ENCODE peak calls at places on chromosomes 6 and 20, in five cellular contexts. H, A, W, E and L are unnamed samples.

GRCh38 chr6:160132297-160132637 is 10.7 kb downstream of the SLC22A1 start:
- DNase-seq in H (no peak), E (no peak), A (no peak), W (no peak), L (no peak)

GRCh38 chr6:97052152-97052787 is 127.7 kb downstream of the KLHL32 start:
- DNase-seq in E (no peak), A (no peak), W (no peak), H (no peak), L (no peak)

GRCh38 chr6:30258204-30258603 is 45.0 kb upstream of the TRIM26 start:
- DNase-seq in A (peak; percentile 7), E (no peak), H (no peak), W (no peak), L (no peak)

GRCh38 chr6:135586844-135587243 is 89.3 kb upstream of the AHI1 start:
- DNase-seq in W (no peak), A (no peak), E (no peak), H (peak; percentile 57), L (no peak)

GRCh38 chr6:3960754-3961361 is 111.7 kb downstream of the FAM50B start:
- DNase-seq in W (no peak), H (no peak), A (no peak), E (no peak), L (no peak)

GRCh38 chr20:835220-836045 is 1.9 kb downstream of the FAM110A start:
- DNase-seq in A (no peak), H (no peak), W (peak; percentile 63), E (peak; percentile 55), L (no peak)

GRCh38 chr20:31260326-31260932 is 3.0 kb downstream of the DEFB115 start:
- DNase-seq in W (no peak), E (no peak), A (peak; percentile 64), H (no peak), L (peak; percentile 63)

GRCh38 chr6:142446576-142446975 is 144.8 kb downstream of the ADGRG6 start:
- DNase-seq in E (no peak), H (no peak), A (no peak), W (no peak), L (no peak)

GRCh38 chr20:957544-957943 is 41.4 kb upstream of the ANGPT4 start:
- DNase-seq in E (no peak), W (no peak), H (no peak), A (peak; percentile 49), L (no peak)

GRCh38 chr20:24117386-24117785 is 128.8 kb upstream of the GGTLC1 start:
- DNase-seq in H (no peak), E (no peak), W (no peak), A (no peak), L (no peak)

GRCh38 chr6:50637267-50637666 is 76.1 kb upstream of the TFAP2D start:
- DNase-seq in E (no peak), H (no peak), W (peak; percentile 54), A (no peak), L (no peak)

GRCh38 chr6:5235830-5236229 is 24.9 kb downstream of the LYRM4 start:
- DNase-seq in E (no peak), H (no peak), A (no peak), W (no peak), L (no peak)

GRCh38 chr6:46129301-46129633 is 522 bp upstream of the ENPP4 start:
- DNase-seq in W (no peak), A (no peak), E (no peak), H (no peak), L (no peak)

GRCh38 chr6:16749516-16750485 is 11.5 kb downstream of the ATXN1 start:
- DNase-seq in E (no peak), W (no peak), H (no peak), A (no peak), L (no peak)

GRCh38 chr20:24978493-24978892 is 14.1 kb downstream of the APMAP start:
- DNase-seq in A (no peak), E (no peak), W (no peak), H (no peak), L (no peak)

GRCh38 chr20:59560588-59561227 is 43.6 kb upstream of the PHACTR3 start:
- DNase-seq in H (no peak), A (peak; percentile 73), W (no peak), E (no peak), L (no peak)

GRCh38 chr6:10511477-10511876 is 9.7 kb upstream of the GCNT2 start:
- DNase-seq in H (no peak), A (no peak), E (no peak), W (peak; percentile 95), L (no peak)

GRCh38 chr6:15412767-15413166 is 166.9 kb downstream of the JARID2 start:
- DNase-seq in W (no peak), A (no peak), H (no peak), E (no peak), L (no peak)

GRCh38 chr6:22019877-22020276 is 277.0 kb downstream of the PRL start:
- DNase-seq in H (no peak), W (no peak), E (no peak), A (no peak), L (no peak)

GRCh38 chr20:63125893-63126601 is 89.9 kb downstream of the YTHDF1 start:
- DNase-seq in H (peak; percentile 24), W (no peak), E (no peak), A (no peak), L (peak; percentile 39)

DNA sequence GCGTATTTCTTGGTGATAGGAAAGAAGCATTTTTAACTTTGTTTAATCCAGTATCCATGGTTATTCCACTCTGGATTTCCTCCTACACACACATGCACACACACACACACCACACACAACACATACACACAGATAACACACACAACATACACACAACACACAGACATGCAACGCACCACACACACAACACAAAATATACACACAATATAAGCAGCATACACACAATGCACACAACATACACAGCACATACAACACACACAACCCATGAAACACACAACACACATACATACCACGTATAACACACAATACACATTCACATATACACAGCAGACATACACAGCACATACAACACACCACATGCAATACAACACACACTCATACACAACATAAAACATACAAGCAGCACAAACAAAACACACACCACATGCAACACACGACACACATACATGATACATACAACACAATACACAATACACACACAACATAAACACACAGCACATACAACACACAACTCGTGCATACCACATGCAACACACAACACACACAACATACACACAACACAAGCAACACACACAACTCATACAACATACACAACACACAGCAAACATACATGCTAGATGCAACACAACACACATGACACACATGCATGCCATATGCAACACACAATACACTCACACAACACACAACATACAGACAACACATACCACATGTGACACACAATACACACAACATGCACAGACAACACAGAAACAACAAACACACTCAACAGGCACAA is 13.0 kb downstream of the TTLL2 start:
- DNase-seq in E (no peak), A (no peak), W (no peak), H (no peak), L (no peak)
- H3K4me1 ChIP-seq in E (no peaks in the 10 kb centered on the region), A (no peaks in the 10 kb centered on the region), W (no peaks in the 10 kb centered on the region), H (no peaks in the 10 kb centered on the region), L (peaks cover 21% of the 10 kb centered on the region)

GRCh38 chr6:113500221-113500620 is 356.9 kb upstream of the MARCKS start:
- DNase-seq in A (no peak), W (no peak), H (no peak), E (no peak), L (no peak)
- H3K4me1 ChIP-seq in A (no peaks in the 10 kb centered on the region), W (no peaks in the 10 kb centered on the region), H (peaks cover 5% of the 10 kb centered on the region), E (no peaks in the 10 kb centered on the region), L (no peaks in the 10 kb centered on the region)

DNA sequence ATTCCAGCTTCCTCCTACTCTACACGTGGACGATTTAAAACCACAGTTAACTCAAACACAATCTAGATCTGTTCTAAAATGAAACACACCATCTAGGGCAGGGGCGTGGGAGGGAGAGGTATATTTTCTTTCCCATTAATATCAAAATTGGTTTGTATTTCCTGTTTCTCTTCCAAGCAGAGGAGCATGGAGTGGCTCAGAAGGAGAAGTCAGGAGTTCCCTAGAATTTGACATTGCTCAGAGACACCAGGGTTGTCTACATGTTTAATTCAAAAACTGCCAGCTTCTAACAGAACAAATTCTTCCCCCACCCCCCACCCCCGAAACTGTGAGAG is 2.3 kb downstream of the PREX1 start:
- DNase-seq in H (no peak), E (no peak), W (no peak), A (no peak), L (no peak)
- H3K4me1 ChIP-seq in H (peaks cover 58% of the 10 kb centered on the region), E (no peaks in the 10 kb centered on the region), W (peaks cover 7% of the 10 kb centered on the region), A (peaks cover 24% of the 10 kb centered on the region), L (peaks cover 13% of the 10 kb centered on the region)

GRCh38 chr6:157865249-157865648 is 42.2 kb downstream of the SNX9 start:
- DNase-seq in H (no peak), E (no peak), W (no peak), A (no peak), L (no peak)

GRCh38 chr6:157869673-157870302 is 46.7 kb downstream of the SNX9 start:
- DNase-seq in W (no peak), A (no peak), H (no peak), E (no peak), L (no peak)

GRCh38 chr6:157867981-157868380 is 44.9 kb downstream of the SNX9 start:
- DNase-seq in E (no peak), W (no peak), A (no peak), H (no peak), L (no peak)

GRCh38 chr6:157867155-157867559 is 44.1 kb downstream of the SNX9 start:
- DNase-seq in E (no peak), A (no peak), H (no peak), W (no peak), L (no peak)

DNA sequence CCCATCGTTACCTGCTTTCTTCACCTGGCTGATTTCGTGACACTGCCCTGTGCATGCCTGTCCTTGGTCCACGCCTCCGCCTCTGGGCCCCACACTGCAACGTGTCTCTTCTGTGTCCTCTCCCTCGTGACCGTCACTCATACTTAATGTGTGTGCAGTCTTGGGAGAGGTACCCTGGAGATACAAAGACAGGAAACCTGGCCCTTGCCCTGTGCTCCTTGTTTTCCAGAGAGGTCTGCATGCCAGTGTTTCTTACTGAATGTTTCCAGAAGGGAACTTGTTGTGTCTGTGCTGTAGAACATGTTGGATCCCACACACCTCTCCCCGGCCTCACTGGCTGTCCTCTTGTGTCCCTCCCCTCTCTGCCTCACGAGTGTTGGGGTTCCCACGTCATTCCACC is 45.8 kb downstream of the SNX9 start:
- DNase-seq in E (no peak), W (no peak), A (no peak), H (no peak), L (no peak)
- H3K4me1 ChIP-seq in E (peaks cover 4% of the 10 kb centered on the region), W (no peaks in the 10 kb centered on the region), A (peaks cover 6% of the 10 kb centered on the region), H (peaks cover 17% of the 10 kb centered on the region), L (no peaks in the 10 kb centered on the region)

DNA sequence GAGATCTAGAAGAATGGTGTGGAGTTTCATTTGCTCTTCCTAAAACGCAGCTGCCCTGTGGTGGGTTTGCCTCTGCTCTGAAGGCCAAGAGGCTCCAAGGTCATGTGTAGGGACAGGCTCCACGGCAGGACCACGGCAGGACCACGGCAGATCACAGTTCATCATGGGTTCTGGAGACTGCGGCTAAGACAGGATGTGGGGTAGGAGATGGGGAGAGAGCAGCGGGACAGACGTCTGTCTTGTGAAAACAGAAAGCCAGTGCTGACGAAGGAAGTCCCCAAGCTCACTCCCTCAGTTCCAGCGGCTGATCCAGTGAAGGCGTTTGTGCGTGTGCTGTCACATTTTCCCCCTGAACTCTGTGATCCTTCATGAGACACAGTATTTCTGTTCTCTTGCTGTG is 67.9 kb upstream of the PTGIS start:
- DNase-seq in W (no peak), A (no peak), H (no peak), E (no peak), L (no peak)
- H3K4me1 ChIP-seq in W (no peaks in the 10 kb centered on the region), A (peaks cover 29% of the 10 kb centered on the region), H (peaks cover 28% of the 10 kb centered on the region), E (no peaks in the 10 kb centered on the region), L (no peaks in the 10 kb centered on the region)

GRCh38 chr6:154245542-154245941 is 111.1 kb downstream of the IPCEF1 start:
- DNase-seq in W (no peak), E (no peak), A (no peak), H (no peak), L (no peak)
- H3K4me1 ChIP-seq in W (peaks cover 3% of the 10 kb centered on the region), E (peaks cover 3% of the 10 kb centered on the region), A (peaks cover 36% of the 10 kb centered on the region), H (peaks cover 11% of the 10 kb centered on the region), L (no peaks in the 10 kb centered on the region)